ENCODE peak calls at places on chromosome 7, in seven cellular contexts. Q is NCI-H1092 treated with DMSO at 0.1 percent for 48 hours, C is dermis microvascular lymphatic vessel endothelial cell, Y is GM12865, M is WTC11, E is SK-N-MC, X is cardiac muscle cell. D is an unnamed sample.

GRCh38 chr7:23268746-23269145 is 22.2 kb downstream of the GPNMB start:
- DNase-seq in Q (no peak), C (no peak), Y (no peak), M (no peak), E (no peak), X (no peak), D (no peak)

GRCh38 chr7:100604078-100604975 is 2.2 kb downstream of the PCOLCE start:
- DNase-seq in Q (peak), C (peak), Y (peak), M (peak), E (no peak), X (peak), D (peak)

GRCh38 chr7:67875558-67875957 is 878.9 kb downstream of the TYW1 start:
- DNase-seq in Q (no peak), C (no peak), Y (no peak), M (no peak), E (no peak), X (no peak), D (no peak)

GRCh38 chr7:69622014-69622818 is 23.9 kb downstream of the AUTS2 start:
- DNase-seq in Q (no peak), C (no peak), Y (no peak), M (no peak), E (peak), X (no peak), D (no peak)

GRCh38 chr7:83876593-83876992 is 227.7 kb upstream of the SEMA3E start:
- DNase-seq in Q (no peak), C (no peak), Y (no peak), M (no peak), E (no peak), X (no peak), D (no peak)

GRCh38 chr7:6286486-6286885 is 14.1 kb upstream of the CYTH3 start:
- DNase-seq in Q (no peak), C (no peak), Y (no peak), M (no peak), E (no peak), X (no peak), D (no peak)

GRCh38 chr7:74606101-74606908 is 51.2 kb upstream of the GTF2I start:
- DNase-seq in Q (peak), C (peak), Y (peak), M (peak), E (no peak), X (peak), D (peak)

GRCh38 chr7:26101471-26102151 is 50.4 kb upstream of the NFE2L3 start:
- DNase-seq in Q (no peak), C (peak), Y (peak), M (peak), E (no peak), X (no peak), D (peak)

GRCh38 chr7:128166603-128167315 is 74.3 kb upstream of the LEP start:
- DNase-seq in Q (peak), C (no peak), Y (no peak), M (peak), E (no peak), X (peak), D (no peak)

GRCh38 chr7:103609778-103610177 is 163.8 kb upstream of the SLC26A5 start:
- DNase-seq in Q (no peak), C (no peak), Y (no peak), M (no peak), E (no peak), X (no peak), D (no peak)

GRCh38 chr7:71414490-71414889 is 282.5 kb downstream of the GALNT17 start:
- DNase-seq in Q (no peak), C (no peak), Y (no peak), M (no peak), E (peak), X (peak), D (peak)

GRCh38 chr7:80439894-80440811 is 71.7 kb downstream of the GNAT3 start:
- DNase-seq in Q (no peak), C (peak), Y (no peak), M (no peak), E (peak), X (no peak), D (peak)

GRCh38 chr7:69775231-69775771 is 177.0 kb downstream of the AUTS2 start:
- DNase-seq in Q (no peak), C (no peak), Y (no peak), M (no peak), E (no peak), X (no peak), D (no peak)

GRCh38 chr7:66627151-66627681 is 1.5 kb upstream of the KCTD7 start:
- DNase-seq in Q (no peak), C (no peak), Y (peak), M (no peak), E (no peak), X (no peak), D (peak)

GRCh38 chr7:5284304-5285281 is 1.9 kb downstream of the SLC29A4 start:
- DNase-seq in Q (peak), C (peak), Y (peak), M (peak), E (no peak), X (peak), D (peak)

GRCh38 chr7:55964261-55964801 is at the start of gene NIPSNAP2:
- DNase-seq in Q (peak), C (peak), Y (peak), M (peak), E (no peak), X (peak), D (peak)

GRCh38 chr7:13092708-13093005 is 405.2 kb downstream of the ARL4A start:
- DNase-seq in Q (no peak), C (peak), Y (no peak), M (no peak), E (no peak), X (no peak), D (no peak)

GRCh38 chr7:41921453-41921912 is 218.6 kb upstream of the INHBA start:
- DNase-seq in Q (no peak), C (no peak), Y (no peak), M (no peak), E (no peak), X (no peak), D (no peak)